ENCODE peak calls at places on chromosomes 16 and 17, in six cellular contexts. H is activated naive CD4-positive, alpha-beta T cell treated with anti-CD3 and anti-CD28 coated beads, Interleukin-2, amount 10 ng/mL, durations not matched to agents 7 days and 5 days; K is Right ventricle myocardium superior; Q is H7; C is mesendoderm; B is K562. Z is an unnamed sample.

GRCh38 chr17:12667299-12667958 is 1.7 kb downstream of the MYOCD start:
- DNase-seq in H (no peak), K (no peak), Q (peak; percentile 68), C (peak; percentile 96), B (no peak), Z (peak; percentile 78)

GRCh38 chr17:19762515-19762961 is 14.4 kb upstream of the ALDH3A1 start:
- DNase-seq in H (peak; percentile 81), K (peak; percentile 86), Q (peak; percentile 93), C (peak; percentile 77), B (no peak), Z (peak; percentile 95)

GRCh38 chr17:80475949-80476876 is at the start of gene NPTX1:
- DNase-seq in H (peak; percentile 55), K (no peak), Q (peak; percentile 90), C (no peak), B (peak; percentile 53), Z (no peak)

GRCh38 chr17:13182450-13182849 is 164.6 kb upstream of the ELAC2 start:
- DNase-seq in H (no peak), K (no peak), Q (no peak), C (no peak), B (no peak), Z (no peak)

GRCh38 chr16:85269165-85269564 is 156.9 kb upstream of the CIBAR2 start:
- DNase-seq in H (no peak), K (no peak), Q (no peak), C (no peak), B (no peak), Z (no peak)

GRCh38 chr16:15949210-15950166 is at the start of gene ABCC1:
- DNase-seq in H (peak; percentile 63), K (peak; percentile 67), Q (peak; percentile 93), C (peak; percentile 70), B (peak; percentile 93), Z (peak; percentile 52)

GRCh38 chr17:2279707-2280106 is 23.9 kb downstream of the SMG6 start:
- DNase-seq in H (no peak), K (no peak), Q (no peak), C (no peak), B (no peak), Z (no peak)

GRCh38 chr16:55949518-55949917 is 74.3 kb upstream of the CES5A start:
- DNase-seq in H (no peak), K (no peak), Q (no peak), C (no peak), B (no peak), Z (no peak)

GRCh38 chr17:44627513-44627912 is 28.8 kb upstream of the MEIOC start:
- DNase-seq in H (no peak), K (no peak), Q (peak; percentile 50), C (no peak), B (no peak), Z (no peak)

GRCh38 chr17:27282054-27282501 is 11.8 kb upstream of the WSB1 start:
- DNase-seq in H (no peak), K (no peak), Q (no peak), C (no peak), B (no peak), Z (no peak)

GRCh38 chr17:73411330-73411747 is 99.5 kb upstream of the CDC42EP4 start:
- DNase-seq in H (no peak), K (peak; percentile 43), Q (peak; percentile 12), C (no peak), B (no peak), Z (peak; percentile 21)

GRCh38 chr17:63916566-63917185 is 2.0 kb downstream of the GH1 start:
- DNase-seq in H (peak; percentile 7), K (no peak), Q (no peak), C (no peak), B (no peak), Z (no peak)

GRCh38 chr16:64184156-64184555 is 937.7 kb downstream of the CDH11 start:
- DNase-seq in H (no peak), K (no peak), Q (no peak), C (no peak), B (no peak), Z (no peak)

GRCh38 chr16:88560722-88561484 is 9.3 kb upstream of the ZC3H18 start:
- DNase-seq in H (no peak), K (no peak), Q (peak; percentile 88), C (peak; percentile 77), B (peak; percentile 64), Z (peak; percentile 59)

GRCh38 chr17:42399948-42400843 is 12.0 kb upstream of the STAT3 start:
- DNase-seq in H (no peak), K (no peak), Q (no peak), C (peak; percentile 55), B (no peak), Z (peak; percentile 49)

GRCh38 chr16:10282367-10282766 is 100.1 kb upstream of the GRIN2A start:
- DNase-seq in H (no peak), K (no peak), Q (no peak), C (peak; percentile 62), B (no peak), Z (no peak)

GRCh38 chr17:44147812-44148211 is 6.1 kb downstream of the HROB start:
- DNase-seq in H (no peak), K (peak; percentile 48), Q (no peak), C (no peak), B (no peak), Z (no peak)

GRCh38 chr16:31713945-31714898 is 159.4 kb upstream of the ZNF267 start:
- DNase-seq in H (no peak), K (no peak), Q (peak; percentile 70), C (peak; percentile 57), B (peak; percentile 45), Z (peak; percentile 66)

GRCh38 chr16:79723583-79724168 is 123.1 kb upstream of the MAF start:
- DNase-seq in H (no peak), K (no peak), Q (peak; percentile 15), C (peak; percentile 94), B (no peak), Z (no peak)